ENCODE peak calls at places on chromosomes 5 and 9, in nine cellular contexts. K is neuronal stem cell, L is neural progenitor cell, O is PC-9, T is SK-N-SH, V is fibroblast of lung, Q is GM23248, E is H1, U is IMR-90. G is an unnamed sample. For H3K4me1, the result is how much of the 10 kb centered on the place peaks cover.

GRCh38 chr9:70263421-70263820 is 4.6 kb downstream of the SMC5 start:
- DNase-seq in K (no peak), L (no peak), O (peak), T (no peak), V (peak), Q (peak), E (no peak), U (peak), G (no peak)

GRCh38 chr5:126464016-126464415 is 40.8 kb downstream of the GRAMD2B start:
- DNase-seq in K (no peak), L (no peak), O (no peak), T (no peak), V (no peak), Q (no peak), E (no peak), U (no peak), G (no peak)

GRCh38 chr5:139700711-139701693 is 52.9 kb downstream of the CXXC5 start:
- DNase-seq in K (no peak), L (peak), O (no peak), T (peak), V (no peak), Q (no peak), E (no peak), U (no peak), G (no peak)

GRCh38 chr9:121612511-121612998 is 38.9 kb upstream of the DAB2IP start:
- DNase-seq in K (no peak), L (peak), O (peak), T (no peak), V (no peak), Q (no peak), E (no peak), U (no peak), G (no peak)

GRCh38 chr9:70962761-70963445 is 158.5 kb downstream of the TRPM3 start:
- DNase-seq in K (no peak), L (no peak), O (no peak), T (no peak), V (peak), Q (peak), E (no peak), U (peak), G (no peak)

GRCh38 chr5:6700074-6700685 is 13.1 kb upstream of the TENT4A start:
- DNase-seq in K (no peak), L (no peak), O (no peak), T (no peak), V (peak), Q (no peak), E (no peak), U (no peak), G (no peak)

GRCh38 chr9:98161851-98162250 is 30.6 kb downstream of the CORO2A start:
- DNase-seq in K (no peak), L (no peak), O (no peak), T (no peak), V (no peak), Q (no peak), E (no peak), U (no peak), G (no peak)

GRCh38 chr9:126162611-126163381 is 163.8 kb upstream of the MVB12B start:
- DNase-seq in K (no peak), L (no peak), O (no peak), T (no peak), V (no peak), Q (no peak), E (no peak), U (no peak), G (no peak)

GRCh38 chr9:137977572-137978261 is 100.1 kb downstream of the CACNA1B start:
- DNase-seq in K (no peak), L (no peak), O (no peak), T (no peak), V (no peak), Q (no peak), E (no peak), U (no peak), G (no peak)

GRCh38 chr5:114898602-114899001 is 271.1 kb downstream of the TRIM36 start:
- DNase-seq in K (no peak), L (peak), O (no peak), T (no peak), V (no peak), Q (no peak), E (no peak), U (no peak), G (peak)

GRCh38 chr9:94806307-94806893 is 79.9 kb downstream of the AOPEP start:
- DNase-seq in K (no peak), L (no peak), O (peak), T (no peak), V (peak), Q (peak), E (no peak), U (no peak), G (no peak)
- H2AFZ ChIP-seq in K (no peak), L (no peak), O (no peak), T (no peak), V (no peak), Q (peak), E (no peak), U (no peak), G (no peak)

GRCh38 chr5:43078956-43079355 is 38.8 kb upstream of the ANXA2R start:
- DNase-seq in K (no peak), L (no peak), O (peak), T (no peak), V (peak), Q (peak), E (no peak), U (peak), G (no peak)
- H3K27ac ChIP-seq in K (no peak), L (no peak), O (no peak), T (no peak), V (no peak), Q (peak), E (no peak), U (no peak), G (no peak)

GRCh38 chr5:141867651-141868050 is 10.6 kb downstream of the PCDH1 start:
- DNase-seq in K (no peak), L (no peak), O (no peak), T (no peak), V (no peak), Q (no peak), E (no peak), U (no peak), G (no peak)
- H3K4me1 ChIP-seq in K (under half), L (under half), O (half or more), T (under half), V (under half), Q (under half), E (under half), U (under half), G (under half)

DNA sequence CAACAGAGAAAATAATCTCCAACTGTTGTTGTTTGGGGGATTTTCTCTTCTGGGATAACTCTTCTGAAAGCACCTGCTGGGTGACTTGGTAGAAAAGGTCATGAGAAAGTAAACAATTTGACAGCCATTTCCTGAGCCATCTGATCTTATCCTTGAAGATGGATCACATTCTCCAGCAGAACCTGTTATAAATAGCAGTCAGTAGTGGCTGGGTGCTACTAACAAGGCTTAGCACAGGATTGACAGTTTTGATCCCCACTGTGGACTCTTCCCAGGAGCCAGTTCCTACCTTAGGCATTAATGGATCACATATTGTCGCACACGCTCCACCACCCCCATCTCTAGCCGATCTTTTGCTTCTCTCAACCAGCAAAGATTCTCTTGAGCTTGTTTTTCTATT is 220.2 kb downstream of the PLK2 start:
- DNase-seq in K (no peak), L (no peak), O (peak), T (no peak), V (no peak), Q (no peak), E (no peak), U (no peak), G (no peak)
- H2AFZ ChIP-seq in K (no peak), L (no peak), O (no peak), T (no peak), V (no peak), Q (no peak), E (no peak), U (peak), G (no peak)

GRCh38 chr5:141250576-141250975 is 5.4 kb downstream of the PCDHB15 start:
- DNase-seq in K (no peak), L (peak), O (no peak), T (no peak), V (no peak), Q (no peak), E (no peak), U (no peak), G (no peak)
- H3K27ac ChIP-seq in K (no peak), L (no peak), O (no peak), T (no peak), V (no peak), Q (no peak), E (no peak), U (no peak), G (no peak)

DNA sequence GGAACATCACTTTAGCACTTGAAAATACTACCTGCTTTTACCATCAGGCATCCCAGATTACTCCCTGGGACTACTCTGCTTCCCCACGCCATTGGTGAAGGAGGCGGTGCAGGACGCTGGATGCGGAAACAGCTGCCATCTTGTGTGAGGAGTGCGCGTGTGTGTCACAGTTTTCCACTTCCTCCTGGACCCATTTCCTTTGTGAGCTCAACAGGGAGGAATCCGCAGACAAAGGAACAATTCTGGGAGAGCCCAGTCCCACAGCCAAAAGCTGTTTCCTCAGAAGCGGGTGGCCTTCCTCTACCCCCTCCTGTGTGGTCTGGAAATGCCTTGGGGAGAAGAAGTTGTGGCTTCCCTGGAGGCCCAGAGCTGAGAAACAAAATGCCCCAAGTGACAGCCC is 16.8 kb downstream of the AFAP1L1 start:
- DNase-seq in K (no peak), L (no peak), O (no peak), T (no peak), V (no peak), Q (no peak), E (no peak), U (no peak), G (no peak)
- H3K4me1 ChIP-seq in K (under half), L (under half), O (under half), T (under half), V (under half), Q (under half), E (under half), U (under half), G (under half)

DNA sequence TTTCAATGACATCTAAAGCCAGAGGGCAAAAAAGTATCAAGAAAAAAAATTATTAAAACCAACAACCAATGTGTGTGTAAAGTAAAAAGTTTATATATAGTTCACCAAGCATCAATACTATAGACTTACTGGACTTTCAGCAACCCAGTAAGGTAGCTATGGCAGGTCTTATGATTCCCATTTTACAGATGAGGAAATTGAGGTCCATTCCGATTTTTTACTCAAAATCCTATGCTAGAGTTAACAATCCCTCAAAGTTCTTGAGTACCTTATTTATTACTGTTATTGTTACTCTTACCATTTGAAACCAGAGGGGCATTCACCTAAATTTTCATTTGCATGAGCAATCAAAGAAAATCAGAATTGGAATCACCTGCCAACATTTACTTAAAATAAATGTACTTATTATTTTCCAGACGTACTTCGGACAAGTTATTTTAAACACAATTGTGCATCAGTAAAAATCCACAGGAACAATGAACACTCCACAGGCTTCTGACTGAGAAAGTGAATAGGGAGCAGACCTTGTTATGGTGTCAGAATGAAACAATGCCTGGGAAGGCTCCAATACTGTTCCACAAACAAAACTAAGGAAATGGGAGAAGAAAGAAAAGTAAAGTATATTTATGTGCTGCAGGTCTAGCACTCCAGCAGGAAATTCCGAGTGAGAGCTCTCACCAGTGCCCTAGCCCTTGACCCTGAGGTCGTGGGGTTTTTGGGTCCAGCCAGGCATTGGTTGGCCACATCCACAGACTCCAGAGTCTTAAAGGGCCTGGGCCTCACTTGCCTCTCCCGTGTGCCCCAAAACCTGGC is 229.9 kb downstream of the PIK3R1 start:
- DNase-seq in K (no peak), L (no peak), O (no peak), T (no peak), V (no peak), Q (no peak), E (no peak), U (no peak), G (no peak)
- H2AFZ ChIP-seq in K (no peak), L (no peak), O (no peak), T (no peak), V (no peak), Q (no peak), E (peak), U (no peak), G (no peak)